ENCODE peak calls at places on chromosomes 4 and X, in eight cellular contexts. N is GM12891, Q is GM23338, D is suprapubic skin, E is K562, S is HCT116, K is sigmoid colon, A is upper lobe of left lung. X is an unnamed sample.

GRCh38 chrX:132958086-132958703 is at the start of gene HS6ST2:
- DNase-seq in N (no peak), Q (peak; percentile 60), D (no peak), E (no peak), S (peak; percentile 21), K (no peak), A (no peak), X (no peak)

GRCh38 chr4:185332575-185333464 is 62.9 kb downstream of the LRP2BP start:
- DNase-seq in N (no peak), Q (no peak), D (no peak), E (no peak), S (no peak), K (no peak), A (no peak), X (no peak)

GRCh38 chr4:128228778-128229457 is 58.7 kb downstream of the PGRMC2 start:
- DNase-seq in N (no peak), Q (no peak), D (no peak), E (no peak), S (no peak), K (no peak), A (no peak), X (no peak)

GRCh38 chr4:86704601-86705000 is 110.5 kb downstream of the PTPN13 start:
- DNase-seq in N (no peak), Q (no peak), D (no peak), E (no peak), S (no peak), K (no peak), A (no peak), X (no peak)

GRCh38 chr4:44738615-44739014 is 12.3 kb upstream of the GNPDA2 start:
- DNase-seq in N (no peak), Q (peak; percentile 28), D (no peak), E (no peak), S (no peak), K (no peak), A (no peak), X (no peak)

GRCh38 chr4:2245787-2246275 is 3.9 kb upstream of the HAUS3 start:
- DNase-seq in N (no peak), Q (no peak), D (peak; percentile 58), E (no peak), S (no peak), K (no peak), A (no peak), X (no peak)

GRCh38 chr4:109730294-109731051 is 603 bp upstream of the PLA2G12A start:
- DNase-seq in N (no peak), Q (peak; percentile 71), D (peak; percentile 84), E (peak; percentile 15), S (no peak), K (peak; percentile 82), A (peak; percentile 60), X (peak; percentile 87)

GRCh38 chrX:49915352-49916222 is 6.8 kb upstream of the CLCN5 start:
- DNase-seq in N (no peak), Q (peak; percentile 59), D (no peak), E (peak; percentile 38), S (peak; percentile 40), K (no peak), A (peak; percentile 31), X (no peak)

GRCh38 chr4:20026456-20026855 is 225.2 kb upstream of the SLIT2 start:
- DNase-seq in N (no peak), Q (no peak), D (no peak), E (no peak), S (no peak), K (no peak), A (no peak), X (no peak)

GRCh38 chr4:142265946-142266345 is 580.2 kb downstream of the INPP4B start:
- DNase-seq in N (no peak), Q (no peak), D (no peak), E (no peak), S (no peak), K (no peak), A (no peak), X (no peak)

GRCh38 chr4:153346031-153346430 is 1.5 kb downstream of the MND1 start:
- DNase-seq in N (no peak), Q (no peak), D (no peak), E (no peak), S (no peak), K (no peak), A (no peak), X (no peak)

GRCh38 chrX:118562574-118563164 is 67.1 kb downstream of the DOCK11 start:
- DNase-seq in N (no peak), Q (no peak), D (no peak), E (peak; percentile 11), S (no peak), K (no peak), A (no peak), X (no peak)

GRCh38 chr4:1398686-1399507 is 7.3 kb downstream of the NKX1-1 start:
- DNase-seq in N (no peak), Q (no peak), D (no peak), E (peak; percentile 34), S (no peak), K (peak; percentile 48), A (peak; percentile 16), X (peak; percentile 62)

GRCh38 chrX:127596882-127597281 is 455.3 kb downstream of the ACTRT1 start:
- DNase-seq in N (no peak), Q (no peak), D (no peak), E (no peak), S (no peak), K (no peak), A (no peak), X (no peak)

GRCh38 chr4:122583906-122584305 is 37.0 kb downstream of the IL21 start:
- DNase-seq in N (no peak), Q (no peak), D (no peak), E (no peak), S (no peak), K (no peak), A (no peak), X (no peak)

GRCh38 chr4:5050520-5050955 is 742 bp upstream of the STK32B start:
- DNase-seq in N (peak; percentile 53), Q (peak; percentile 91), D (peak; percentile 86), E (peak; percentile 65), S (peak; percentile 34), K (peak; percentile 87), A (peak; percentile 63), X (peak; percentile 84)

GRCh38 chr4:22897520-22898108 is 204.9 kb downstream of the GBA3 start:
- DNase-seq in N (peak; percentile 8), Q (peak; percentile 67), D (no peak), E (peak; percentile 40), S (peak; percentile 3), K (no peak), A (no peak), X (no peak)

GRCh38 chr4:157521916-157522315 is 301.4 kb downstream of the GRIA2 start:
- DNase-seq in N (no peak), Q (no peak), D (no peak), E (no peak), S (no peak), K (no peak), A (no peak), X (no peak)

GRCh38 chr4:96729641-96730040 is 889.7 kb downstream of the PDHA2 start:
- DNase-seq in N (no peak), Q (no peak), D (no peak), E (no peak), S (no peak), K (no peak), A (no peak), X (no peak)

GRCh38 chr4:76607266-76607799 is 172.3 kb downstream of the SHROOM3 start:
- DNase-seq in N (peak; percentile 18), Q (peak; percentile 53), D (no peak), E (no peak), S (no peak), K (no peak), A (no peak), X (no peak)

GRCh38 chr4:173214231-173214630 is 45.6 kb downstream of the GALNT7 start:
- DNase-seq in N (no peak), Q (no peak), D (no peak), E (peak; percentile 18), S (no peak), K (no peak), A (no peak), X (no peak)
- TF ChIP-seq POLR2AphosphoS5 in N (no peak), Q (no peak), D (no peak), E (no peak), S (no peak), K (no peak), A (no peak), X (no peak)

GRCh38 chrX:13001097-13001496 is 26.2 kb downstream of the TMSB4X start:
- DNase-seq in N (no peak), Q (no peak), D (no peak), E (no peak), S (no peak), K (no peak), A (no peak), X (no peak)

GRCh38 chrX:12997898-12998687 is 23.2 kb downstream of the TMSB4X start:
- DNase-seq in N (no peak), Q (no peak), D (no peak), E (no peak), S (no peak), K (no peak), A (no peak), X (no peak)

GRCh38 chrX:13001961-13002671 is 27.2 kb downstream of the TMSB4X start:
- DNase-seq in N (no peak), Q (no peak), D (no peak), E (no peak), S (no peak), K (no peak), A (no peak), X (no peak)

GRCh38 chrX:12999422-12999821 is 24.5 kb downstream of the TMSB4X start:
- DNase-seq in N (no peak), Q (peak; percentile 28), D (no peak), E (no peak), S (no peak), K (no peak), A (no peak), X (no peak)

DNA sequence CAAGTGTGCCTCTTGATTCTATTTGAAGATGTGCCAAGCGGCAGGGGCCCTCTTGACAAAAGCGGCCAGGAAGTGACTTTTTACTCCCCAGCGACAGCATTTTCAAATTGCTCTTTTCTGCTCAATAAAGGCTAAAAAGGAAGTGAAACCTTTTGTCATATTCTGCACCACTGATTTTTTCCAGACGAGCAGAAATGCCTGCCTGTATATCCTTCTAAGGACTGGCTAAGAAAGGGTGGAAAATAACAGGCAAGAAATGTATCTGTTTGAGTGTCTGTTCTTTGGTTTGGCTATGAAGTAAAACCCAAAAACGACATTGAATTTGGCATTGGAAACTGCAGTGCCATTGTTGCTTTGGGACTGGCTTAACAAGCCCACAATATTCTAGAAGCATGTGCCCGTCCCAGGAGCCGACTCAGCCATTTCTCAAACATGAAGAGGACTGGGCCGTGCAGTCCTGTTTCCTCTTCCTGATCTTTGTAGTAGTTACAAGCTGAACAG is 25.5 kb downstream of the TMSB4X start:
- DNase-seq in N (no peak), Q (no peak), D (no peak), E (no peak), S (no peak), K (no peak), A (peak; percentile 56), X (no peak)
- TF ChIP-seq POLR2AphosphoS5 in N (no peak), Q (no peak), D (no peak), E (no peak), S (no peak), K (no peak), A (no peak), X (no peak)

GRCh38 chrX:74293343-74293946 is 10.5 kb upstream of the ZCCHC13 start:
- DNase-seq in N (peak; percentile 22), Q (peak; percentile 75), D (peak; percentile 82), E (peak; percentile 83), S (peak; percentile 57), K (peak; percentile 93), A (peak; percentile 72), X (peak; percentile 89)
- TF ChIP-seq POLR2AphosphoS5 in N (no peak), Q (peak; percentile 61), D (no peak), E (no peak), S (peak; percentile 79), K (peak; percentile 90), A (peak; percentile 76), X (peak; percentile 68)

GRCh38 chr4:17018013-17018412 is 119.6 kb upstream of the LDB2 start:
- DNase-seq in N (no peak), Q (peak; percentile 65), D (no peak), E (no peak), S (no peak), K (no peak), A (no peak), X (no peak)
- TF ChIP-seq POLR2AphosphoS5 in N (no peak), Q (no peak), D (no peak), E (no peak), S (no peak), K (no peak), A (no peak), X (no peak)